ENCODE peak calls at places on chromosomes 16 and 17, in eight cellular contexts. J, Y, W, Q, X, Z, B and E are unnamed samples.

GRCh38 chr16:5058476-5058875 is 7.3 kb downstream of the C16orf89 start:
- DNase-seq in J (no peak), Y (no peak), W (no peak), Q (no peak), X (no peak), Z (peak), B (no peak), E (no peak)

GRCh38 chr16:14304891-14305459 is 233.9 kb downstream of the MRTFB start:
- DNase-seq in Q (no peak), W (no peak), B (no peak), Z (no peak), J (no peak), Y (no peak), X (no peak), E (no peak)

GRCh38 chr17:83069931-83070374 is 9.5 kb upstream of the METRNL start:
- DNase-seq in X (no peak), W (peak), J (no peak), Q (no peak), Z (no peak), Y (no peak), B (no peak), E (no peak)

GRCh38 chr16:55392701-55393100 is 68.7 kb downstream of the IRX6 start:
- DNase-seq in B (no peak), Z (no peak), Q (no peak), J (no peak), W (no peak), Y (no peak), X (no peak), E (no peak)

GRCh38 chr16:3501783-3502400 is 1.1 kb downstream of the CLUAP1 start:
- DNase-seq in Q (no peak), J (no peak), W (no peak), B (no peak), Y (no peak), X (no peak), Z (no peak), E (no peak)

GRCh38 chr17:42670199-42670924 is 6.4 kb downstream of the PLEKHH3 start:
- DNase-seq in X (no peak), B (no peak), W (no peak), Z (no peak), Q (no peak), J (no peak), Y (no peak), E (no peak)

GRCh38 chr16:88746511-88746910 is 38.5 kb downstream of the PIEZO1 start:
- DNase-seq in W (no peak), J (no peak), Z (no peak), B (no peak), X (no peak), Y (no peak), Q (peak), E (no peak)

GRCh38 chr17:16243385-16243784 is 26.4 kb downstream of the PIGL start:
- DNase-seq in Z (no peak), J (no peak), Y (no peak), B (no peak), Q (peak), W (no peak), X (no peak), E (no peak)

GRCh38 chr16:83473926-83474660 is 333.7 kb upstream of the HSBP1 start:
- DNase-seq in W (no peak), J (peak), X (no peak), Q (no peak), B (no peak), Z (no peak), Y (no peak), E (no peak)

GRCh38 chr16:23408242-23409201 is 44.5 kb downstream of the COG7 start:
- DNase-seq in Q (peak), J (peak), Y (no peak), B (no peak), W (peak), Z (no peak), X (peak), E (peak)

GRCh38 chr17:8393470-8394231 is 4.0 kb downstream of the RNF222 start:
- DNase-seq in W (no peak), X (no peak), Q (no peak), Z (no peak), B (peak), J (no peak), Y (no peak), E (no peak)

GRCh38 chr17:36928450-36929125 is 8.7 kb upstream of the LHX1 start:
- DNase-seq in J (no peak), Z (no peak), B (peak), Y (no peak), W (no peak), X (no peak), Q (no peak), E (no peak)

GRCh38 chr17:33896309-33896708 is 358.8 kb upstream of the CCL2 start:
- DNase-seq in B (no peak), X (no peak), Y (no peak), W (no peak), Q (no peak), Z (no peak), J (no peak), E (no peak)

GRCh38 chr17:33895491-33895890 is 359.6 kb upstream of the CCL2 start:
- DNase-seq in X (no peak), B (no peak), Z (no peak), W (no peak), Y (no peak), Q (no peak), J (no peak), E (no peak)

GRCh38 chr17:33889766-33890165 is 365.3 kb upstream of the CCL2 start:
- DNase-seq in Q (no peak), Z (no peak), X (no peak), B (no peak), Y (no peak), J (no peak), W (no peak), E (no peak)

GRCh38 chr17:33892677-33893076 is 362.4 kb upstream of the CCL2 start:
- DNase-seq in Z (no peak), W (no peak), X (no peak), J (no peak), Q (no peak), Y (no peak), B (no peak), E (no peak)

DNA sequence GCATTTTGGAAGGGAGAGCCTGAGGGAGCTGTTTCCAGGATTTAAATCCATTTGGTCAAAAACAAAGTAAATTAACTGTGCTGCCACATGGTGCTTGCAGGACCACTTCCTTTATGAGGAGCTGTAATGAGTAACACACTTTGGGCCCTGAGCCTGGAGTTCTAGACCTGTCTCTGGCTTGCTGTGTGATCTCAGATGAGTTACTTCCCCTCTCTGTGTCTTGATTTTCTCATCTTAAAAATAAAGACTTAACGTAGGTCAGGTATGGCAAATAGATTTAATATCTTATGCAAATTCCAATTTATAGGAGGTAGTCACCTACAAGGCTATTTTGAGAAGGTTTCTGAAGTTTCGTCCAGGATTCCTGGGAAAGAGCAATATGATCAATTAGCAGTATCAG is 361.9 kb upstream of the CCL2 start:
- DNase-seq in Q (no peak), Z (no peak), Y (no peak), W (no peak), B (no peak), J (no peak), X (no peak), E (no peak)
- H3K4me3 ChIP-seq in Q (no peak), Z (no peak), Y (no peak), W (no peak), B (no peak), J (no peak), X (no peak), E (no peak)

GRCh38 chr17:67212716-67213417 is 32.1 kb downstream of the HELZ start:
- DNase-seq in Q (peak), X (no peak), B (no peak), Z (no peak), Y (no peak), W (no peak), J (peak), E (peak)

GRCh38 chr17:67218385-67218950 is 26.5 kb downstream of the HELZ start:
- DNase-seq in Q (peak), X (no peak), J (peak), Z (no peak), Y (no peak), B (no peak), W (no peak), E (peak)

GRCh38 chr17:67217446-67217845 is 27.6 kb downstream of the HELZ start:
- DNase-seq in Q (no peak), B (no peak), Z (no peak), X (no peak), W (no peak), Y (no peak), J (no peak), E (no peak)

GRCh38 chr17:67215991-67216421 is 29.0 kb downstream of the HELZ start:
- DNase-seq in B (no peak), Q (peak), Z (no peak), W (no peak), Y (no peak), X (no peak), J (no peak), E (no peak)

DNA sequence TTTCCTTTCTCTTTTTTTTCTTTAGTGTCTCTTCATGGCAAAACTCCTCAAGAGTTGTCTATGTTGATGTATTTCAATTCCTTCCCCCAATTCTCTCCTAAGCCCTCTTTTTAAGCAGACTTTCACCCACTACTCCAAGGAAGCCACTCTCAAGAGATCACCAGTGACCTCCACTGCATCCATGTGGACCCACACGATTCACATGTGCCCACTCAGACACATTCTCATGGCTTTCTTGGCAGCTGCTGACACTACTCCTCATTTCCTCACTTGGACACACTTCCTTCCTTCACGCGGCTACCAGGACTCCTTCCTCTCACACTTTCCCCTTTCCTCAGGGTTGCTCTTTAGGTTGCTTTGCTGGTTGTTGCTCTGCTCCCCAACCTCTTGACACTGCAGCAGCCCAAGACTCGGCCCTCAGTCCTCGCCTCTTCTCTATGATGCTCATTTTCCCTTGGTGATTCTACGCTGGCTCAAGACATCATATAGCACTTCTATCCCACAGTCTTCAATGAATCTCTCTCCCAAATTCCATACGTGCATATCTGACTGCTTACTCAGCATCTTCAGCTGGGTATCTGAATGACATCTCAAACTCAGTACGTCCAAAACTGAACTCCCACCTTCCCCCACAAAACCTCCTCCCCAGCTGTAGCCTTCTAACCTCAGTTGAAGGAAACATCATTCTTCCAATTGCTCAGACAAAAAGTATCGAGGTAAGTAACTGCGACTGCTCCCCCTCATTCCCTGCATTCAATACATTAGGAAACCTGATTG is 28.3 kb downstream of the HELZ start:
- DNase-seq in X (no peak), W (no peak), Z (no peak), Y (no peak), B (no peak), Q (no peak), J (no peak), E (no peak)
- H3K4me3 ChIP-seq in X (no peak), W (no peak), Z (no peak), Y (no peak), B (no peak), Q (no peak), J (no peak), E (no peak)

GRCh38 chr16:86909359-86910145 is 331.2 kb downstream of the FOXL1 start:
- DNase-seq in X (no peak), J (no peak), B (no peak), Q (no peak), W (no peak), Z (no peak), Y (no peak), E (no peak)
- H3K4me3 ChIP-seq in X (no peak), J (no peak), B (no peak), Q (no peak), W (no peak), Z (no peak), Y (no peak), E (no peak)

GRCh38 chr17:17845046-17845775 is 8.4 kb upstream of the SREBF1 start:
- DNase-seq in B (no peak), Y (no peak), W (peak), J (no peak), X (no peak), Q (no peak), Z (no peak), E (no peak)
- H3K4me3 ChIP-seq in B (no peak), Y (no peak), W (no peak), J (no peak), X (no peak), Q (no peak), Z (no peak), E (no peak)